ENCODE peak calls at places on chromosomes 2 and 18, in six cellular contexts. Q, G, B, M, S and X are unnamed samples.

GRCh38 chr2:8094571-8094970 is 587.3 kb upstream of the ID2 start:
- DNase-seq in Q (no peak), G (no peak), B (peak; percentile 34), M (no peak), S (no peak), X (no peak)

GRCh38 chr2:38620282-38620977 is 17.7 kb upstream of the HNRNPLL start:
- DNase-seq in Q (no peak), G (no peak), B (no peak), M (no peak), S (no peak), X (no peak)

GRCh38 chr2:142756430-142756829 is 121.0 kb upstream of the KYNU start:
- DNase-seq in Q (no peak), G (no peak), B (no peak), M (no peak), S (no peak), X (no peak)

GRCh38 chr2:106770986-106771385 is 115.0 kb downstream of the ST6GAL2 start:
- DNase-seq in Q (no peak), G (no peak), B (no peak), M (no peak), S (no peak), X (no peak)

GRCh38 chr2:81002906-81003305 is 698.4 kb upstream of the LRRTM1 start:
- DNase-seq in Q (no peak), G (no peak), B (no peak), M (no peak), S (no peak), X (no peak)

GRCh38 chr2:172173307-172173706 is 70.6 kb upstream of the DLX2 start:
- DNase-seq in Q (no peak), G (no peak), B (no peak), M (no peak), S (no peak), X (no peak)

GRCh38 chr2:220891405-220891804 is 680.7 kb downstream of the EPHA4 start:
- DNase-seq in Q (no peak), G (peak; percentile 36), B (no peak), M (no peak), S (no peak), X (peak; percentile 16)

GRCh38 chr2:126620302-126620701 is 35.7 kb upstream of the GYPC start:
- DNase-seq in Q (no peak), G (no peak), B (no peak), M (no peak), S (no peak), X (no peak)

GRCh38 chr2:45011621-45012602 is 2.7 kb upstream of the SIX2 start:
- DNase-seq in Q (no peak), G (no peak), B (no peak), M (no peak), S (no peak), X (no peak)

GRCh38 chr2:102190425-102191107 is 3.7 kb downstream of the IL1RL2 start:
- DNase-seq in Q (no peak), G (no peak), B (no peak), M (no peak), S (no peak), X (peak; percentile 70)

GRCh38 chr2:44793322-44793870 is 148.1 kb upstream of the SIX3 start:
- DNase-seq in Q (no peak), G (no peak), B (peak; percentile 40), M (no peak), S (no peak), X (no peak)

GRCh38 chr2:113072584-113072983 is 4.8 kb downstream of the IL1F10 start:
- DNase-seq in Q (no peak), G (no peak), B (no peak), M (no peak), S (no peak), X (no peak)

GRCh38 chr2:14199040-14199439 is 433.5 kb upstream of the LRATD1 start:
- DNase-seq in Q (no peak), G (no peak), B (no peak), M (no peak), S (no peak), X (no peak)

GRCh38 chr18:28067346-28067745 is 109.6 kb downstream of the CDH2 start:
- DNase-seq in Q (no peak), G (no peak), B (no peak), M (no peak), S (no peak), X (no peak)

GRCh38 chr2:149200109-149200520 is 130.3 kb upstream of the LYPD6 start:
- DNase-seq in Q (no peak), G (no peak), B (no peak), M (no peak), S (no peak), X (no peak)

GRCh38 chr2:32910883-32911598 is 35.7 kb upstream of the LTBP1 start:
- DNase-seq in Q (no peak), G (no peak), B (no peak), M (no peak), S (no peak), X (no peak)

GRCh38 chr2:196434217-196434616 is 205.3 kb upstream of the CCDC150 start:
- DNase-seq in Q (no peak), G (no peak), B (no peak), M (no peak), S (no peak), X (no peak)

GRCh38 chr2:196431957-196432356 is 207.6 kb upstream of the CCDC150 start:
- DNase-seq in Q (no peak), G (peak; percentile 29), B (no peak), M (no peak), S (no peak), X (no peak)

GRCh38 chr2:196435189-196435588 is 204.3 kb upstream of the CCDC150 start:
- DNase-seq in Q (no peak), G (no peak), B (no peak), M (no peak), S (no peak), X (no peak)

GRCh38 chr2:196431076-196431475 is 208.4 kb upstream of the CCDC150 start:
- DNase-seq in Q (no peak), G (no peak), B (no peak), M (no peak), S (no peak), X (no peak)

DNA sequence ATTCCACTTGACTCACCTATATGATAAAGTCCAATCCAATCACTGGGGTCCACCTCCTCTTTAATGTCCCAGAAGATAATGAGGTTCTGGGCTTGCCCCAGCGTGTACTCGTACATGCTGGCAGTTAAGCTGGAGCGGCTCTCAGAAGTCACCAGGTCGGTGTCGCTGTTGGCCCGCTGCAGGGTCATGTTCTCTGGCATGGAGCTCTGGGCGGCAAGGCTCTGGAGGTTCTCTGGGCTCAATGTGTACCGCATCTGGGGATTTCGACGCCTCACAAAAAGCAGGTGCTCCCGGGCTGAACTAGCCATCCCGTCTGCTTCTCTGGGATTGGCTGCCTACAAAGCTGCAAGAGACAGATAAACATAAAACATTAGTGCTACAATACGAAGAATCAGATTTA is 206.4 kb upstream of the CCDC150 start:
- DNase-seq in Q (no peak), G (no peak), B (no peak), M (no peak), S (no peak), X (no peak)
- H3K4me1 ChIP-seq in Q (no peaks in the 10 kb centered on the region), G (peaks cover 3% of the 10 kb centered on the region), B (peaks cover 34% of the 10 kb centered on the region), M (peaks cover 12% of the 10 kb centered on the region), S (no peaks in the 10 kb centered on the region), X (no peaks in the 10 kb centered on the region)

GRCh38 chr2:189168876-189169499 is 10.6 kb downstream of the COL5A2 start:
- DNase-seq in Q (no peak), G (no peak), B (no peak), M (no peak), S (no peak), X (no peak)

GRCh38 chr2:189178007-189178406 is 1.6 kb downstream of the COL5A2 start:
- DNase-seq in Q (no peak), G (no peak), B (no peak), M (no peak), S (no peak), X (no peak)

GRCh38 chr2:189177441-189177840 is 2.1 kb downstream of the COL5A2 start:
- DNase-seq in Q (no peak), G (no peak), B (no peak), M (no peak), S (no peak), X (no peak)

GRCh38 chr2:189175869-189176431 is 3.6 kb downstream of the COL5A2 start:
- DNase-seq in Q (no peak), G (no peak), B (no peak), M (no peak), S (no peak), X (no peak)

DNA sequence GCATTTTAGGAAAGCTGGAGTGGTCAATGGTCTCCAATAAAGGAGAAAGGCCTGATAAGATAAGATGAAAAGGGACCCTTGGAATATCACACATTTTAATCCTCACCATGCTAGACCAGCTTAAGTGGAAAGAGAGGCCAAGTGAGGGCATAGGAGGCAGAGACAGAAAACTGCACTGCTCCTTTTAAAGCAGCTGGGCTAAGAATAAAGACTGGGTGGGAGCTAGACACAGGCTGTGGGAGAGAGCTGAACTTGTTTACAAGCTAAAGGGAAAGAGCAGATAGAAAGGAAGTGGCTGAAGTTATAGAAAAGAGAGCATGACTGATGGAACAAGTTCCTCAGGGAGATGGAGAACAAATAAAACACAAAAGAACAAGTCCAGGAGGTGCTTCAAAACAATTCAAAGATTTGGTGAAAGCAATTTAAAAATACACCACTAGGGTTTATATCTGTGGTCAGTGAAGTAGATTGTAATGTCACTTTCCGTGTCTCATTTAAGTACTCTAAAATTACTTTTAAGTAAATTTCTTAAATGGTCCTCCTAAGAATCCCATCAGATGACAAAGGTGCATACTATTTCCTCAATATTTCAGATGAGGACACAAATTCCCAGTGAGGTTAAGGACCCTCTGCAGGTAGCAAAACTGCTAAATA is 7.5 kb downstream of the COL5A2 start:
- DNase-seq in Q (no peak), G (no peak), B (no peak), M (no peak), S (no peak), X (no peak)
- H3K4me3 ChIP-seq in Q (no peak overlapping the region), G (no peak overlapping the region), B (no peak overlapping the region), M (peak overlapping the region; percentile 42), S (no peak overlapping the region), X (no peak overlapping the region)

GRCh38 chr2:215914777-215915165 is 98.6 kb downstream of the MREG start:
- DNase-seq in Q (no peak), G (no peak), B (no peak), M (no peak), S (no peak), X (no peak)

GRCh38 chr2:215907147-215907546 is 106.2 kb downstream of the MREG start:
- DNase-seq in Q (no peak), G (no peak), B (no peak), M (no peak), S (no peak), X (no peak)

GRCh38 chr2:215912299-215912842 is 101.0 kb downstream of the MREG start:
- DNase-seq in Q (no peak), G (no peak), B (no peak), M (no peak), S (no peak), X (no peak)

GRCh38 chr2:215914067-215914776 is 99.1 kb downstream of the MREG start:
- DNase-seq in Q (no peak), G (no peak), B (no peak), M (no peak), S (no peak), X (no peak)

GRCh38 chr2:215911686-215912085 is 101.7 kb downstream of the MREG start:
- DNase-seq in Q (no peak), G (no peak), B (no peak), M (no peak), S (no peak), X (no peak)
- H3K4me1 ChIP-seq in Q (no peaks in the 10 kb centered on the region), G (no peaks in the 10 kb centered on the region), B (no peaks in the 10 kb centered on the region), M (no peaks in the 10 kb centered on the region), S (no peaks in the 10 kb centered on the region), X (peaks cover 13% of the 10 kb centered on the region)

DNA sequence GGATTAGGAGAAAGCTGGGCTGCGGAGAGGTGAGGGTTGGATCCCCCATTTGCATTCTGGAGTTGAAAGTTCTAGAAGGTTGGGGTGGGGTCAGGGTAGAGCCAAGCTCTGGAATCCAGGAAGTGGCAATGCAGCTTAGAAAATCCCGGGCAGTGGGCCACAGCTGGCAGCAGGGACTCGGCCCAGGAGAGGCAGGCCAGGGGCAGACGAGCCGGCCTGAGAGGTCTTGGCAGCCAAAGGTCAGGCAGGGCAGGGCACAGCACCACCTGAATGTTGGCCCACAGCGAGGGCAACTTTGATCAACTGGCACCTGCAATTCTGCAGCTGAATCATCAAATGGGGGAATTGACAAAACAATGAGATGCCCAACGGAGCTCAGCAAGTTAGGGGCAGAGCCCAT is 139.2 kb downstream of the INHBB start:
- DNase-seq in Q (no peak), G (no peak), B (no peak), M (no peak), S (no peak), X (no peak)
- H3K4me3 ChIP-seq in Q (no peak overlapping the region), G (no peak overlapping the region), B (no peak overlapping the region), M (no peak overlapping the region), S (no peak overlapping the region), X (no peak overlapping the region)